ENCODE peak calls at places on chromosome 13, in four cellular contexts. T is suprapubic skin, I is aorta, D is endodermal cell. M is an unnamed sample.
A peak's percentile ranks its signal among the peaks of the same experiment; 100 is the strongest.

GRCh38 chr13:52449323-52450011 is 967 bp downstream of the VPS36 start:
- DNase-seq in T (no peak), I (no peak), D (no peak), M (no peak)

GRCh38 chr13:97280478-97280877 is 58.3 kb downstream of the MBNL2 start:
- DNase-seq in T (no peak), I (no peak), D (no peak), M (no peak)

GRCh38 chr13:108214511-108215383 is 589 bp downstream of the LIG4 start:
- DNase-seq in T (peak; percentile 60), I (peak; percentile 55), D (peak; percentile 75), M (peak; percentile 42)

GRCh38 chr13:104389722-104390121 is 1323.5 kb upstream of the SLC10A2 start:
- DNase-seq in T (no peak), I (no peak), D (no peak), M (no peak)

GRCh38 chr13:112753868-112754267 is 64.0 kb downstream of the ATP11A start:
- DNase-seq in T (no peak), I (no peak), D (no peak), M (no peak)

GRCh38 chr13:63855457-63856118 is 2439.9 kb upstream of the PCDH20 start:
- DNase-seq in T (no peak), I (no peak), D (no peak), M (no peak)

GRCh38 chr13:47908200-47908902 is 92.7 kb downstream of the SUCLA2 start:
- DNase-seq in T (no peak), I (no peak), D (no peak), M (no peak)

GRCh38 chr13:46211521-46212351 is at the start of gene LRRC63:
- DNase-seq in T (peak; percentile 85), I (peak; percentile 90), D (peak; percentile 88), M (peak; percentile 59)

GRCh38 chr13:59425211-59425721 is 738.5 kb downstream of the DIAPH3 start:
- DNase-seq in T (no peak), I (no peak), D (no peak), M (no peak)

GRCh38 chr13:35891486-35891885 is 239.7 kb downstream of the DCLK1 start:
- DNase-seq in T (no peak), I (no peak), D (no peak), M (no peak)

GRCh38 chr13:40158218-40158617 is 502.8 kb downstream of the COG6 start:
- DNase-seq in T (no peak), I (no peak), D (no peak), M (no peak)

GRCh38 chr13:101569807-101570206 is 117.3 kb downstream of the ITGBL1 start:
- DNase-seq in T (no peak), I (no peak), D (no peak), M (no peak)

GRCh38 chr13:51158923-51159322 is 47.8 kb upstream of the C13orf42 start:
- DNase-seq in T (no peak), I (no peak), D (peak; percentile 50), M (no peak)

GRCh38 chr13:26051231-26052135 is at the start of gene SHISA2:
- DNase-seq in T (no peak), I (peak; percentile 42), D (peak; percentile 90), M (no peak)

GRCh38 chr13:29190298-29190697 is 370.2 kb downstream of the MTUS2 start:
- DNase-seq in T (no peak), I (no peak), D (no peak), M (no peak)

GRCh38 chr13:45107539-45107938 is 12.8 kb upstream of the GTF2F2 start:
- DNase-seq in T (no peak), I (no peak), D (no peak), M (no peak)

GRCh38 chr13:20425819-20426219 is 99.8 kb downstream of the CRYL1 start:
- DNase-seq in T (no peak), I (no peak), D (no peak), M (no peak)

GRCh38 chr13:39419068-39419467 is 183.9 kb downstream of the LHFPL6 start:
- DNase-seq in T (no peak), I (no peak), D (no peak), M (no peak)

GRCh38 chr13:45370922-45371406 is 30.0 kb upstream of the TPT1 start:
- DNase-seq in T (peak; percentile 78), I (peak; percentile 79), D (peak; percentile 94), M (peak; percentile 61)

GRCh38 chr13:111215081-111216047 is 100.3 kb downstream of the ARHGEF7 start:
- DNase-seq in T (no peak), I (no peak), D (peak; percentile 71), M (no peak)

GRCh38 chr13:45393941-45394570 is 24.1 kb downstream of the SLC25A30 start:
- DNase-seq in T (no peak), I (no peak), D (peak; percentile 83), M (peak; percentile 52)

GRCh38 chr13:102555914-102556553 is 40.8 kb upstream of the TPP2 start:
- DNase-seq in T (no peak), I (no peak), D (no peak), M (peak; percentile 19)

GRCh38 chr13:33743438-33744368 is 74.2 kb upstream of the RFC3 start:
- DNase-seq in T (no peak), I (no peak), D (peak; percentile 49), M (no peak)
- H3K4me3 ChIP-seq in T (no peak overlapping the region), I (no peak overlapping the region), D (no peak overlapping the region), M (no peak overlapping the region)

DNA sequence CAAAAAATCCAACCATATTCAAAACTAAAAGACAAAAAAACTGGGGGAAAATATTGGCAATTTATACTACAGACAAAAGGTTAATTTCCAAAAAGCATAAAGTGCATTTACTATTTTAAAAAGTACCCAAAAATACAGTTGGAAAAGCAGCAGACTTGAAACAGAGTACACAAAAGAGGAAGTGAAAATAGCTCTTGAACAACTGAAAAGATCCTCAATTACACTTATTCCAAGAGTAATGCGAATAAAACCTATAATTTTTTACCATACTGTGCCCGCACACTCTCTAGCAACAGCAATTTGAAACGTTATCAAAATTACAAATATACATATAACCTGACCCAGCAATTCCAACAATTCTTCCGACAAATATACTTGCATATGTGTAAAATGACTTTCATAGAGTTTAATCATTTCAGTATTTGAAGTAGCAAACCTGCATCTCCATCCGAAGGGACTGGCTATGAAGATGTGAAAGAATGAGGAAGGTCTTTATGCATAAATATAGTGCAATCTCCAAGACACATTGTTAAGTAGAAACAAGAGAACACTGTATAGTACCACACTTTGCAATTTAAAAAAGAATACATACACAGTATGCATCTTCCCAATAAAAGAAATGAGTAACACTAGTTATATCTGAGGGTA is 25.4 kb downstream of the ALG5 start:
- DNase-seq in T (no peak), I (no peak), D (no peak), M (no peak)
- H3K36me3 ChIP-seq in T (peaks cover 52% of the 10 kb centered on the region), I (no peaks in the 10 kb centered on the region), D (peaks cover 70% of the 10 kb centered on the region), M (peaks cover 51% of the 10 kb centered on the region)

DNA sequence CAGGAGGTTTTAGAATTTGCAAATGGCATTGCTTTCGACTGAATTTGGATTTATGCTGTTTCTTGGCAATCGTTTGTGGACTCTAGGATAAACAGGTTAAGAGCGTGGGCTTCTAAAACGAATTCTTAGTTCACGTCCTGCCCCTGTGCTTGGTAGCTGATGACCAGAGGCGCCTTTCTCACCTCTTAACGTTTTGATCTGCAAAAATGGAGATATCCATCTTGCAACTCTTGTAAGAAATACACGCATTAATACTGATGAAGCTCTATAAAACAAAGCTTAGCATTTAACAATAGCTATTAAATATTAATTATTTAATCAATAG is 577 bp upstream of the KATNAL1 start:
- DNase-seq in T (no peak), I (no peak), D (no peak), M (no peak)
- H3K4me3 ChIP-seq in T (peak overlapping the region; percentile 88), I (peak overlapping the region; percentile 98), D (peak overlapping the region; percentile 98), M (peak overlapping the region; percentile 92)

DNA sequence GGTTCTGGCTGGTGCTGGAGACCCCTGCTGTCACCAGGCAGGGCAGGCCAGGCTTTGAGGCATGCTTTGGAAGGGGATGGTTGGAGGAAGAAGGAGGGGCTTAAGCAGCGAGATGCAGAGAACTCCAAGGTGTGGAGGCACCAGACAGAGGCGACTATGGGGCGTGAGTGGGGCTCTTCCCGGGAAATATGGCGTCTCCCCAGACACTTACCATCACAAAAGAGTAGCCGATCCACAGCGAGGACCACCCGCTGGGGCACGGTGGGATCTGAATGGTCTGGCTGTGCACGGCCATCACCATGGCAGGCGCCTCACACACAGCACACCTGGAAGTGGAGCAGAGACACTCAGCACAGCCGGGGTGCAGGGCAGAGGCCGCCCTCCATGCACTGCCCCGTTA is 151.9 kb downstream of the COL4A1 start:
- DNase-seq in T (no peak), I (no peak), D (peak; percentile 95), M (no peak)
- H3K36me3 ChIP-seq in T (peaks cover 20% of the 10 kb centered on the region), I (peaks cover 18% of the 10 kb centered on the region), D (peaks cover 91% of the 10 kb centered on the region), M (peaks cover 90% of the 10 kb centered on the region)